ENCODE peak calls at places on chromosomes 6 and 20, in nine cellular contexts. One of them, this sample, is unnamed.

GRCh38 chr6:38058022-38058421 is 238.5 kb downstream of the ZFAND3 start:
- DNase-seq in CD4-positive, alpha-beta T cell: no peak
- DNase-seq in dorsolateral prefrontal cortex: no peak
- DNase-seq in cardiac muscle cell: no peak
- DNase-seq in PC-3: peak
- DNase-seq in neuronal stem cell: no peak
- DNase-seq in pancreas: no peak
- DNase-seq in heart left ventricle: no peak
- DNase-seq in heart right ventricle: no peak
- DNase-seq in this sample: peak

GRCh38 chr6:31768717-31769257 is 6.3 kb downstream of the SAPCD1 start:
- DNase-seq in CD4-positive, alpha-beta T cell: no peak
- DNase-seq in dorsolateral prefrontal cortex: no peak
- DNase-seq in cardiac muscle cell: no peak
- DNase-seq in PC-3: no peak
- DNase-seq in neuronal stem cell: no peak
- DNase-seq in pancreas: no peak
- DNase-seq in heart left ventricle: no peak
- DNase-seq in heart right ventricle: no peak
- DNase-seq in this sample: no peak

GRCh38 chr6:136037885-136038460 is 186.5 kb downstream of the PDE7B start:
- DNase-seq in CD4-positive, alpha-beta T cell: no peak
- DNase-seq in dorsolateral prefrontal cortex: no peak
- DNase-seq in cardiac muscle cell: peak
- DNase-seq in PC-3: no peak
- DNase-seq in neuronal stem cell: no peak
- DNase-seq in pancreas: peak
- DNase-seq in heart left ventricle: peak
- DNase-seq in heart right ventricle: peak
- DNase-seq in this sample: no peak

GRCh38 chr6:28589234-28589951 is 63.7 kb downstream of the GPX5 start:
- DNase-seq in CD4-positive, alpha-beta T cell: no peak
- DNase-seq in dorsolateral prefrontal cortex: peak
- DNase-seq in cardiac muscle cell: peak
- DNase-seq in PC-3: peak
- DNase-seq in neuronal stem cell: peak
- DNase-seq in pancreas: peak
- DNase-seq in heart left ventricle: no peak
- DNase-seq in heart right ventricle: no peak
- DNase-seq in this sample: peak

GRCh38 chr20:43904195-43904594 is 10.5 kb upstream of the TOX2 start:
- DNase-seq in CD4-positive, alpha-beta T cell: no peak
- DNase-seq in dorsolateral prefrontal cortex: no peak
- DNase-seq in cardiac muscle cell: no peak
- DNase-seq in PC-3: no peak
- DNase-seq in neuronal stem cell: peak
- DNase-seq in pancreas: no peak
- DNase-seq in heart left ventricle: no peak
- DNase-seq in heart right ventricle: no peak
- DNase-seq in this sample: no peak

GRCh38 chr6:116108836-116109235 is 8.2 kb downstream of the NT5DC1 start:
- DNase-seq in CD4-positive, alpha-beta T cell: no peak
- DNase-seq in dorsolateral prefrontal cortex: no peak
- DNase-seq in cardiac muscle cell: no peak
- DNase-seq in PC-3: no peak
- DNase-seq in neuronal stem cell: no peak
- DNase-seq in pancreas: no peak
- DNase-seq in heart left ventricle: no peak
- DNase-seq in heart right ventricle: no peak
- DNase-seq in this sample: no peak

GRCh38 chr6:56652994-56653393 is 10.3 kb upstream of the DST start:
- DNase-seq in CD4-positive, alpha-beta T cell: no peak
- DNase-seq in dorsolateral prefrontal cortex: no peak
- DNase-seq in cardiac muscle cell: peak
- DNase-seq in PC-3: peak
- DNase-seq in neuronal stem cell: no peak
- DNase-seq in pancreas: no peak
- DNase-seq in heart left ventricle: no peak
- DNase-seq in heart right ventricle: no peak
- DNase-seq in this sample: no peak

GRCh38 chr6:13251242-13251641 is 77.1 kb downstream of the TBC1D7 start:
- DNase-seq in CD4-positive, alpha-beta T cell: no peak
- DNase-seq in dorsolateral prefrontal cortex: no peak
- DNase-seq in cardiac muscle cell: no peak
- DNase-seq in PC-3: no peak
- DNase-seq in neuronal stem cell: no peak
- DNase-seq in pancreas: no peak
- DNase-seq in heart left ventricle: no peak
- DNase-seq in heart right ventricle: no peak
- DNase-seq in this sample: no peak

GRCh38 chr6:43299338-43300293 is 1.6 kb downstream of the SLC22A7 start:
- DNase-seq in CD4-positive, alpha-beta T cell: no peak
- DNase-seq in dorsolateral prefrontal cortex: no peak
- DNase-seq in cardiac muscle cell: no peak
- DNase-seq in PC-3: no peak
- DNase-seq in neuronal stem cell: no peak
- DNase-seq in pancreas: no peak
- DNase-seq in heart left ventricle: no peak
- DNase-seq in heart right ventricle: no peak
- DNase-seq in this sample: no peak

GRCh38 chr20:17612287-17612974 is 42.6 kb downstream of the DSTN start:
- DNase-seq in CD4-positive, alpha-beta T cell: no peak
- DNase-seq in dorsolateral prefrontal cortex: peak
- DNase-seq in cardiac muscle cell: peak
- DNase-seq in PC-3: no peak
- DNase-seq in neuronal stem cell: no peak
- DNase-seq in pancreas: peak
- DNase-seq in heart left ventricle: peak
- DNase-seq in heart right ventricle: no peak
- DNase-seq in this sample: peak

GRCh38 chr6:127366281-127367022 is 23.0 kb upstream of the ECHDC1 start:
- DNase-seq in CD4-positive, alpha-beta T cell: no peak
- DNase-seq in dorsolateral prefrontal cortex: no peak
- DNase-seq in cardiac muscle cell: peak
- DNase-seq in PC-3: peak
- DNase-seq in neuronal stem cell: no peak
- DNase-seq in pancreas: no peak
- DNase-seq in heart left ventricle: no peak
- DNase-seq in heart right ventricle: no peak
- DNase-seq in this sample: peak

GRCh38 chr6:149891259-149891658 is 6.7 kb downstream of the RAET1E start:
- DNase-seq in CD4-positive, alpha-beta T cell: no peak
- DNase-seq in dorsolateral prefrontal cortex: no peak
- DNase-seq in cardiac muscle cell: no peak
- DNase-seq in PC-3: peak
- DNase-seq in neuronal stem cell: no peak
- DNase-seq in pancreas: no peak
- DNase-seq in heart left ventricle: no peak
- DNase-seq in heart right ventricle: no peak
- DNase-seq in this sample: no peak

GRCh38 chr6:101640131-101640530 is 246.6 kb downstream of the GRIK2 start:
- DNase-seq in CD4-positive, alpha-beta T cell: no peak
- DNase-seq in dorsolateral prefrontal cortex: no peak
- DNase-seq in cardiac muscle cell: peak
- DNase-seq in PC-3: no peak
- DNase-seq in neuronal stem cell: no peak
- DNase-seq in pancreas: no peak
- DNase-seq in heart left ventricle: no peak
- DNase-seq in heart right ventricle: no peak
- DNase-seq in this sample: no peak

GRCh38 chr6:34657307-34657978 is 39.1 kb downstream of the ILRUN start:
- DNase-seq in CD4-positive, alpha-beta T cell: no peak
- DNase-seq in dorsolateral prefrontal cortex: no peak
- DNase-seq in cardiac muscle cell: peak
- DNase-seq in PC-3: peak
- DNase-seq in neuronal stem cell: no peak
- DNase-seq in pancreas: peak
- DNase-seq in heart left ventricle: no peak
- DNase-seq in heart right ventricle: no peak
- DNase-seq in this sample: peak

GRCh38 chr6:10073326-10073725 is 341.5 kb downstream of the TFAP2A start:
- DNase-seq in CD4-positive, alpha-beta T cell: no peak
- DNase-seq in dorsolateral prefrontal cortex: no peak
- DNase-seq in cardiac muscle cell: no peak
- DNase-seq in PC-3: no peak
- DNase-seq in neuronal stem cell: no peak
- DNase-seq in pancreas: no peak
- DNase-seq in heart left ventricle: no peak
- DNase-seq in heart right ventricle: no peak
- DNase-seq in this sample: no peak

GRCh38 chr20:1955289-1955688 is 38.6 kb downstream of the PDYN start:
- DNase-seq in CD4-positive, alpha-beta T cell: no peak
- DNase-seq in dorsolateral prefrontal cortex: no peak
- DNase-seq in cardiac muscle cell: no peak
- DNase-seq in PC-3: no peak
- DNase-seq in neuronal stem cell: no peak
- DNase-seq in pancreas: no peak
- DNase-seq in heart left ventricle: no peak
- DNase-seq in heart right ventricle: no peak
- DNase-seq in this sample: no peak

GRCh38 chr6:163586888-163587287 is 172.4 kb downstream of the QKI start:
- DNase-seq in CD4-positive, alpha-beta T cell: no peak
- DNase-seq in dorsolateral prefrontal cortex: no peak
- DNase-seq in cardiac muscle cell: no peak
- DNase-seq in PC-3: no peak
- DNase-seq in neuronal stem cell: no peak
- DNase-seq in pancreas: no peak
- DNase-seq in heart left ventricle: no peak
- DNase-seq in heart right ventricle: no peak
- DNase-seq in this sample: no peak

GRCh38 chr20:19813839-19814238 is 55.8 kb downstream of the RIN2 start:
- DNase-seq in CD4-positive, alpha-beta T cell: no peak
- DNase-seq in dorsolateral prefrontal cortex: no peak
- DNase-seq in cardiac muscle cell: no peak
- DNase-seq in PC-3: no peak
- DNase-seq in neuronal stem cell: no peak
- DNase-seq in pancreas: no peak
- DNase-seq in heart left ventricle: no peak
- DNase-seq in heart right ventricle: no peak
- DNase-seq in this sample: no peak

DNA sequence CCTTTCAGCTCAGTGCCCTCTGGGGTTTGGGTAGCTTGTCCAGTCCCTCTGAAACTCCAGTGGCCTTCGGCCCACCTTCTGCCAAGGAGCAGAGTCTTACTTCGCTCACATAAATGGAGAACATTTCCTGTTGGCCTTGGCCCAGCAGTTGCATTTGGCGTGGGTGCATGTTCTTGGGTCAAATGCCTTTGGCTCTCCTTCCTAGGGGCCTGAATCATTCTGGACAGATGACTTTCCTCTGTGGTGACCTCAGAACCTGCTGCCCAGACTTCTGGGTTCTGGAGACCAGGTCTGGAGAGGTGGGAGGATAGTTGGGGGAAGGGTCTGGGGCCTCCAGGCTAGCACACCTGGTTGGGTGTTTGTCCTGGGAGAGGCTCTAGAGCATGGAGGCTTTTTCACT is 29.3 kb downstream of the BCAS4 start:
- DNase-seq in CD4-positive, alpha-beta T cell: no peak
- DNase-seq in dorsolateral prefrontal cortex: no peak
- DNase-seq in cardiac muscle cell: peak
- DNase-seq in PC-3: peak
- DNase-seq in neuronal stem cell: no peak
- DNase-seq in pancreas: peak
- DNase-seq in heart left ventricle: no peak
- DNase-seq in heart right ventricle: peak
- DNase-seq in this sample: peak
- H3K27ac ChIP-seq in CD4-positive, alpha-beta T cell: no peak
- H3K27ac ChIP-seq in dorsolateral prefrontal cortex: no peak
- H3K27ac ChIP-seq in cardiac muscle cell: no peak
- H3K27ac ChIP-seq in PC-3: no peak
- H3K27ac ChIP-seq in neuronal stem cell: no peak
- H3K27ac ChIP-seq in pancreas: no peak
- H3K27ac ChIP-seq in heart left ventricle: no peak
- H3K27ac ChIP-seq in heart right ventricle: no peak
- H3K27ac ChIP-seq in this sample: no peak

GRCh38 chr6:160027076-160027475 is 58.2 kb downstream of the IGF2R start:
- DNase-seq in CD4-positive, alpha-beta T cell: no peak
- DNase-seq in dorsolateral prefrontal cortex: no peak
- DNase-seq in cardiac muscle cell: no peak
- DNase-seq in PC-3: no peak
- DNase-seq in neuronal stem cell: no peak
- DNase-seq in pancreas: no peak
- DNase-seq in heart left ventricle: no peak
- DNase-seq in heart right ventricle: no peak
- DNase-seq in this sample: no peak

GRCh38 chr6:160029525-160029924 is 60.6 kb downstream of the IGF2R start:
- DNase-seq in CD4-positive, alpha-beta T cell: no peak
- DNase-seq in dorsolateral prefrontal cortex: no peak
- DNase-seq in cardiac muscle cell: no peak
- DNase-seq in PC-3: peak
- DNase-seq in neuronal stem cell: no peak
- DNase-seq in pancreas: no peak
- DNase-seq in heart left ventricle: no peak
- DNase-seq in heart right ventricle: no peak
- DNase-seq in this sample: no peak

GRCh38 chr6:160030103-160030502 is 61.2 kb downstream of the IGF2R start:
- DNase-seq in CD4-positive, alpha-beta T cell: no peak
- DNase-seq in dorsolateral prefrontal cortex: peak
- DNase-seq in cardiac muscle cell: peak
- DNase-seq in PC-3: peak
- DNase-seq in neuronal stem cell: peak
- DNase-seq in pancreas: peak
- DNase-seq in heart left ventricle: peak
- DNase-seq in heart right ventricle: peak
- DNase-seq in this sample: peak

GRCh38 chr6:160028487-160029275 is 59.8 kb downstream of the IGF2R start:
- DNase-seq in CD4-positive, alpha-beta T cell: no peak
- DNase-seq in dorsolateral prefrontal cortex: no peak
- DNase-seq in cardiac muscle cell: no peak
- DNase-seq in PC-3: no peak
- DNase-seq in neuronal stem cell: no peak
- DNase-seq in pancreas: peak
- DNase-seq in heart left ventricle: no peak
- DNase-seq in heart right ventricle: no peak
- DNase-seq in this sample: no peak

GRCh38 chr6:160027931-160028330 is 59.0 kb downstream of the IGF2R start:
- DNase-seq in CD4-positive, alpha-beta T cell: no peak
- DNase-seq in dorsolateral prefrontal cortex: no peak
- DNase-seq in cardiac muscle cell: no peak
- DNase-seq in PC-3: no peak
- DNase-seq in neuronal stem cell: no peak
- DNase-seq in pancreas: no peak
- DNase-seq in heart left ventricle: no peak
- DNase-seq in heart right ventricle: no peak
- DNase-seq in this sample: peak
- H3K27ac ChIP-seq in CD4-positive, alpha-beta T cell: no peak
- H3K27ac ChIP-seq in dorsolateral prefrontal cortex: no peak
- H3K27ac ChIP-seq in cardiac muscle cell: peak
- H3K27ac ChIP-seq in PC-3: no peak
- H3K27ac ChIP-seq in neuronal stem cell: no peak
- H3K27ac ChIP-seq in pancreas: peak
- H3K27ac ChIP-seq in heart left ventricle: no peak
- H3K27ac ChIP-seq in heart right ventricle: no peak
- H3K27ac ChIP-seq in this sample: peak

GRCh38 chr20:57222631-57222950 is 43.9 kb downstream of the BMP7 start:
- DNase-seq in CD4-positive, alpha-beta T cell: no peak
- DNase-seq in dorsolateral prefrontal cortex: no peak
- DNase-seq in cardiac muscle cell: no peak
- DNase-seq in PC-3: peak
- DNase-seq in neuronal stem cell: no peak
- DNase-seq in pancreas: no peak
- DNase-seq in heart left ventricle: no peak
- DNase-seq in heart right ventricle: no peak
- DNase-seq in this sample: no peak
- H3K27ac ChIP-seq in CD4-positive, alpha-beta T cell: no peak
- H3K27ac ChIP-seq in dorsolateral prefrontal cortex: no peak
- H3K27ac ChIP-seq in cardiac muscle cell: no peak
- H3K27ac ChIP-seq in PC-3: no peak
- H3K27ac ChIP-seq in neuronal stem cell: no peak
- H3K27ac ChIP-seq in pancreas: no peak
- H3K27ac ChIP-seq in heart left ventricle: no peak
- H3K27ac ChIP-seq in heart right ventricle: no peak
- H3K27ac ChIP-seq in this sample: no peak

GRCh38 chr6:8268606-8269005 is 166.3 kb upstream of the EEF1E1 start:
- DNase-seq in CD4-positive, alpha-beta T cell: no peak
- DNase-seq in dorsolateral prefrontal cortex: no peak
- DNase-seq in cardiac muscle cell: no peak
- DNase-seq in PC-3: no peak
- DNase-seq in neuronal stem cell: no peak
- DNase-seq in pancreas: no peak
- DNase-seq in heart left ventricle: no peak
- DNase-seq in heart right ventricle: no peak
- DNase-seq in this sample: no peak
- H3K27ac ChIP-seq in CD4-positive, alpha-beta T cell: no peak
- H3K27ac ChIP-seq in dorsolateral prefrontal cortex: no peak
- H3K27ac ChIP-seq in cardiac muscle cell: no peak
- H3K27ac ChIP-seq in PC-3: no peak
- H3K27ac ChIP-seq in neuronal stem cell: no peak
- H3K27ac ChIP-seq in pancreas: no peak
- H3K27ac ChIP-seq in heart left ventricle: no peak
- H3K27ac ChIP-seq in heart right ventricle: no peak
- H3K27ac ChIP-seq in this sample: no peak

This sample was measured in brain microvascular endothelial cell.